ENCODE peak calls at places on chromosomes 2 and 18, in seven cellular contexts. C, T, H, E, V, Z and I are unnamed samples.

GRCh38 chr2:200812122-200813022 is 662 bp downstream of the BZW1 start:
- DNase-seq in C (peak), Z (peak), T (peak), V (peak), E (peak), H (peak), I (peak)

GRCh38 chr18:72965616-72966015 is 97.8 kb upstream of the NETO1 start:
- DNase-seq in T (no peak), E (no peak), C (no peak), H (no peak), Z (no peak), V (no peak), I (no peak)

GRCh38 chr18:54060343-54061005 is 164.0 kb downstream of the MBD2 start:
- DNase-seq in V (no peak), C (no peak), E (no peak), T (no peak), H (no peak), Z (no peak), I (no peak)

GRCh38 chr2:20113986-20114938 is 62.8 kb upstream of the LAPTM4A start:
- DNase-seq in T (no peak), Z (no peak), H (no peak), V (no peak), C (no peak), E (no peak), I (no peak)

GRCh38 chr2:16632615-16633014 is 33.0 kb downstream of the CYRIA start:
- DNase-seq in Z (no peak), E (no peak), T (no peak), H (no peak), C (no peak), V (no peak), I (no peak)

GRCh38 chr2:202609381-202610145 is 25.2 kb upstream of the FAM117B start:
- DNase-seq in E (no peak), V (no peak), Z (no peak), C (no peak), T (no peak), H (no peak), I (no peak)

GRCh38 chr2:96108578-96109561 is 7.5 kb downstream of the ADRA2B start:
- DNase-seq in H (no peak), Z (no peak), V (peak), T (peak), E (no peak), C (peak), I (no peak)

GRCh38 chr18:48161911-48162698 is 231.6 kb upstream of the SMAD2 start:
- DNase-seq in Z (peak), C (no peak), V (peak), E (peak), H (no peak), T (no peak), I (no peak)

GRCh38 chr2:156486175-156486574 is 50.0 kb downstream of the GPD2 start:
- DNase-seq in H (no peak), E (no peak), V (no peak), C (peak), T (no peak), Z (no peak), I (no peak)

GRCh38 chr2:127644661-127645394 is 1.1 kb upstream of the GPR17 start:
- DNase-seq in C (no peak), H (no peak), T (peak), Z (no peak), E (no peak), V (no peak), I (no peak)

GRCh38 chr18:45049548-45050307 is 369.0 kb downstream of the SETBP1 start:
- DNase-seq in E (no peak), V (no peak), Z (no peak), H (no peak), T (no peak), C (peak), I (no peak)

GRCh38 chr2:165870346-165870745 is 76.3 kb upstream of the GALNT3 start:
- DNase-seq in E (no peak), V (no peak), H (no peak), T (no peak), Z (no peak), C (no peak), I (no peak)

GRCh38 chr2:85937069-85937439 is 48.3 kb upstream of the ST3GAL5 start:
- DNase-seq in V (no peak), T (no peak), C (no peak), Z (no peak), E (no peak), H (no peak), I (no peak)

GRCh38 chr2:111701266-111701665 is 182.7 kb downstream of the ANAPC1 start:
- DNase-seq in Z (no peak), T (no peak), V (no peak), C (no peak), E (no peak), H (no peak), I (no peak)

GRCh38 chr2:60230037-60230436 is 323.4 kb downstream of the BCL11A start:
- DNase-seq in E (no peak), H (no peak), V (no peak), C (no peak), Z (no peak), T (no peak), I (no peak)

GRCh38 chr2:37796481-37796880 is 125.0 kb upstream of the CDC42EP3 start:
- DNase-seq in H (no peak), E (no peak), Z (no peak), T (no peak), V (no peak), C (no peak), I (no peak)

GRCh38 chr2:197236159-197236558 is 74.4 kb downstream of the ANKRD44 start:
- DNase-seq in H (no peak), C (no peak), T (no peak), Z (no peak), E (no peak), V (no peak), I (no peak)

GRCh38 chr2:187978341-187978740 is 313.3 kb upstream of the GULP1 start:
- DNase-seq in Z (no peak), C (no peak), H (no peak), V (no peak), T (no peak), E (no peak), I (no peak)

GRCh38 chr18:26480897-26481795 is 67.2 kb downstream of the KCTD1 start:
- DNase-seq in V (peak), E (no peak), Z (peak), C (peak), T (no peak), H (no peak), I (no peak)

GRCh38 chr2:890214-890613 is 60.4 kb upstream of the SNTG2 start:
- DNase-seq in C (no peak), Z (no peak), H (no peak), V (no peak), E (no peak), T (no peak), I (no peak)

GRCh38 chr18:905307-905947 is 756 bp downstream of the ADCYAP1 start:
- DNase-seq in Z (no peak), E (no peak), V (no peak), H (no peak), T (no peak), C (no peak), I (no peak)

GRCh38 chr2:129801575-129801974 is 177.9 kb upstream of the RAB6C start:
- DNase-seq in T (no peak), V (no peak), H (no peak), Z (no peak), E (no peak), C (peak), I (no peak)

GRCh38 chr2:217387776-217388381 is 528.0 kb upstream of the TNP1 start:
- DNase-seq in C (peak), V (peak), Z (no peak), H (no peak), E (no peak), T (no peak), I (no peak)

GRCh38 chr18:46096651-46097300 is 1.3 kb downstream of the ATP5F1A start:
- DNase-seq in C (no peak), V (no peak), E (no peak), T (no peak), Z (no peak), H (no peak), I (no peak)

GRCh38 chr2:60867848-60868247 is 13.5 kb upstream of the REL start:
- DNase-seq in C (peak), E (no peak), Z (peak), V (no peak), T (no peak), H (peak), I (no peak)

GRCh38 chr2:181892795-181893435 is 1.4 kb downstream of the ITPRID2 start:
- DNase-seq in V (no peak), E (no peak), T (no peak), C (peak), H (no peak), Z (no peak), I (no peak)

GRCh38 chr2:157466764-157467163 is 22.9 kb upstream of the CYTIP start:
- DNase-seq in Z (no peak), H (no peak), E (no peak), V (no peak), C (no peak), T (no peak), I (no peak)

GRCh38 chr2:77008925-77009706 is 513.1 kb downstream of the LRRTM4 start:
- DNase-seq in H (no peak), C (no peak), Z (peak), E (no peak), T (no peak), V (no peak), I (no peak)

GRCh38 chr2:51103205-51103604 is 71.3 kb upstream of the NRXN1 start:
- DNase-seq in V (no peak), H (no peak), C (peak), Z (no peak), E (no peak), T (peak), I (peak)

GRCh38 chr2:54767921-54768320 is 44.5 kb downstream of the EML6 start:
- DNase-seq in E (no peak), C (peak), H (no peak), Z (no peak), V (no peak), T (no peak), I (no peak)

GRCh38 chr2:138486347-138487198 is 15.0 kb upstream of the SPOPL start:
- DNase-seq in Z (no peak), V (no peak), T (no peak), H (no peak), C (peak), E (no peak), I (no peak)
- TF ChIP-seq CTCF in Z (peak), V (no peak), T (no peak), H (no peak), C (no peak), E (no peak), I (no peak)

DNA sequence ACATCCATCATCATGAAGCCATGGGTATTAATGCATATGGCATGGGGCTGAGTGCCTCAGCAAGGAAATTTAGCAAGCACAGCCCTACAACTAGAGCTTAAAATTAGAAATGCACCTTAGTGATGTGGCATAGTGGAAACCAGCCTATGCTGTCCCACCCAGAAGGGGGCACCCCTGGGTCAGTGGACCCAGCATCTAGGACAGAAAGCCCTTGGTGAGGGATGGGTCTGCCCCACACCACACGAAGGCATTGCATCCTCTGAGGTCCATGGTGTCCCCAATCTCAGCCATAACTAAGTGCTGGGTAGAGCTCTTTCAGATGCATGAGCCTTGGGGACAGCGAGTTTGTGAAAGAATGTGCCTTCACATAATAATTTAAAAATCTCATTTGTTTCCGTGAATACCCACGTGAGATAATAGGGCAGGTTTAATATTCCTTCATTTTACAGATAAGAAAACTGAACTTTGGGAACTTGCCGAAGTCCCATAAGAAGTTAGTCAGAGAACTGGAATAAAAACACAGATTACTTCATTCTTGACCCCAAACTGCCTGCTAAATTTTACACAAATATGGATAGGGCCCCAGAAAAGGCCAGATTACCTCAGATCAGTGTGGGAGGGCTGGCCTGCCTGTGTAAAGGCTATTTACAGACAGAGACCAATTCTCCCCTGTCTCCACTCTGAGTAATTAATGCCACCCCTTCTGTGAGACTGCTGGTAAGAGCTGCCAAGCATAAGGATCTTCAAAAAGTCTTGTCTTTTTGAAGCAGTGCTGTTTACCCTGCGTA is 139.0 kb downstream of the MGAT5 start:
- DNase-seq in T (no peak), E (no peak), H (no peak), C (peak), Z (no peak), V (no peak), I (no peak)
- TF ChIP-seq CTCF in T (no peak), E (no peak), H (no peak), C (peak), Z (no peak), V (no peak), I (no peak)

DNA sequence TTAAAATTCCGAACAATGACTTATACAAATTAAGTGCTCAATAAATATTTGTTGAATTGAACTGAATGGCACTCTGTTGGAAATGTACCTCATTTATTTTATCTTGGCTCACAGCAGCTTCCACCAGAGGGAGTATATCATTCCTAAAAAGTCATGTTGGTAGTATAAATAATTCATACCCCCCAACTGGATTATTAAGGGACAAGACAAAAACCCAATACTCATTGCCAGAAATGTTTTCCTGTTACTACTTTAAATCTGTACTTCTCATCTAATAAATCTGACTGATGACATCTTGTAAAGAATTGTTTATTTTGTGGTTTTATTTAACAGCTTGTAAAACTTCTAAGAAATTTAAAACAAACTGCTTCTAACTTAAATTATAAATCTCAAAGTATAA is 163.9 kb downstream of the CDH2 start:
- DNase-seq in C (peak), T (no peak), V (no peak), Z (peak), E (no peak), H (no peak), I (no peak)
- TF ChIP-seq CTCF in C (peak), T (peak), V (peak), Z (peak), E (no peak), H (no peak), I (peak)

DNA sequence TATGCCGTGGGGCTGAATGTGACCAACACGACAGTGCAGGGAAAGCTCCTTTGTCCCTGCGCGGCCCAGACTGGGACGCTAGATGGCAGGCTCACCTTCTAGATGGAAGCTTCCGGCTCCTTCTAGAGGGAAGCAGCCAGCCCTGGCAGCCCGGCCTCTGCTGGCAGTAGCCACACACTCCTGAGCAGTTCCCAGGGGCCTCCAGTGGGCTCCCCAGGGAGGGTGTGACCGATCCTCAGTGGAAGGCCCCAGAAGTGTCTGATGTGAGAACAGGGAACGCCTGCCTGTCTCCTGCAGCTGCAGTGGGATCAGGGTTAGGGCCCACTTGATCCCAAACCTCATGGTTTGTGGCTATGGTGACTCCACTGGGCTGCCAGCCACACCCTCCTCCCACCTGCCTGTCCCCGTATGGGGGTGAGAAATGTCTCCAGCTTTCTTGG is 48.5 kb upstream of the LRPPRC start:
- DNase-seq in T (peak), C (peak), E (peak), H (peak), V (peak), Z (peak), I (peak)
- TF ChIP-seq CTCF in T (peak), C (peak), E (peak), H (peak), V (peak), Z (peak), I (peak)

DNA sequence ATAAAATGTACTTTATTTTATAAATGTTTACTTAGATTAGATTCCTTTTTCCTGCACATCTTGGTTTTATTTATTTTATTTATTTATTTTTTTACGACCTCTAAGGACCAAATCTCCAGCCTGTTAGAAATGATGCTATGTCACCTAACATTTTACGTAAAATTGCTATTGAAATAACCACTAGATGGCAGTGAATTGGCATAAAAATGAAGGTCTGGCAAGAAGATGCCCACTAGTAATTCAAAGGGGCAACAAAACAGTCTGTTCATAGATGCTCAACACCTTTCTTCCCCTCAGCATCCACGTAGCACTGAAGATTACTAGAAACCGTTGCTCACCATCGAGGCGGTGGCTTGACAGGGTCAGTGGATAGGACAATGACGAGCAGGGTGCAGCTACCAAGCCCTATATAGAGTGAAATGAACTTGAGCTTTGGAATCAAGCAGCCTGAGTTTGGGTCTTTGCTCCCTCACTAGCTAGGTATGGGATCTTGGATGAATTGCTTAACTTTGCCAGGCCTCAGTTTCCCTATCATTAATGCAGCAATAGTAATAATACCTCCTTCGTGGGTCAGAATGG is 128.7 kb upstream of the L3MBTL4 start:
- DNase-seq in V (no peak), Z (peak), T (no peak), E (no peak), C (peak), H (no peak), I (no peak)
- TF ChIP-seq CTCF in V (peak), Z (peak), T (peak), E (no peak), C (peak), H (no peak), I (peak)

GRCh38 chr2:174634130-174635014 is 36.8 kb upstream of the WIPF1 start:
- DNase-seq in V (no peak), C (peak), Z (no peak), H (no peak), T (no peak), E (no peak), I (no peak)
- TF ChIP-seq CTCF in V (no peak), C (no peak), Z (no peak), H (no peak), T (no peak), E (no peak), I (no peak)

DNA sequence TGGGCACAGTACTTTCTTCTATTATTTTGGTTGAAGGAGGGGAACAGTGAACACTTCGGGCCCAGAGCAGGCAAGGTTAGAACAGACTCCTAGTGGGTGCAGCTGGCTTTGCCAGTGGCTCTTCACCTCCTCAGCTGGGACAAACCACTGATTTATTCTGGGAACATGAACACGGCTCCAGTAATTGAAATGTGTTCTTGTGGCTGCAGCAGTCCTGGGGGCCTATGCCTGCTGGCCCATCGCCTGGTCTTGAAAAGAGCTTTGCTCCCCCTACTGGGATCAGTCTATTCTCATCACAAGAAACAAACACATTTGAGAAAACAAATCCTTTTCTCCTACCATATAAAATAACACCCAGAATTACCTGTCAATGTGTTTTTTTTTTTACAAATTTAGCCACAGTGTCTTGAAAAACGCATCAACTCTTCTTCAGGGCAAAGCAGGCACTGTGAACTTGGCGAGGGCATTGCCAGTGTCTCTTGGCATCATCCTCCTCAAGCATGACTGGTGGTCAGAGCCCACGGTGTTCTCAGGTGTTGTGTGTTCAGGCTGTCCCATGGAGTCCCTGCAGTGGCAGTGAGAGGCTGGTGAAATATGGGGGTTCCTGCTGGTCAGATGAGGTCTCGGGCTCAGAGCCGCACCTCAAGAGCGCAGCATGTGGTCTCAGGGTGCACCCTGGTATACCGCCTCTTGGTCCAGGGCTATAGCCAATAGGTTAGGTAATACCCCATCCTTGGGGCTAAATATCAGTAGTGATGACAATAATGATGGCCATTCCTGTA is 51.3 kb downstream of the RNF144A start:
- DNase-seq in E (no peak), T (no peak), V (no peak), Z (no peak), H (no peak), C (peak), I (no peak)
- TF ChIP-seq CTCF in E (no peak), T (no peak), V (no peak), Z (peak), H (no peak), C (no peak), I (no peak)

DNA sequence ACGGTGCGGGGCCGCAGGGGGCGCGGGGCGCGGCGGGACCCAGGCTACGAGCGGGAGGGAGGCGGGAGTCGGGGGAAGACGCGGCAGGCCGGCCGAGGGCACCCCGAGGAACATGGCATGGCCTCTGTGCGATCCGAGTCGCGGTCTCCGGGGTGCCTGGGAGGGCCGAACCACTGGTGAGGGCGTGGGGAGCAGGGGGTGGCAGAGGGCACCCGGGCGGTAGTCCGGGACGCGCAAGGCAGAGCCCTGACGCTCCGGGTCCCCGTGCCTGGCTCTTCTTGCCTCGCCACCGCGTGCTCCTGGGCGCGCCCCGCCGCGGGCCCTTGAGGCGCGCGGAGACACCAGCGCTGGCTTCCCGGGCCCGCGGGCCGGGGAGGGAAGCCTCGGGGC is 4.2 kb downstream of the SOX11 start:
- DNase-seq in H (no peak), V (no peak), E (no peak), T (peak), C (no peak), Z (peak), I (peak)
- TF ChIP-seq CTCF in H (no peak), V (no peak), E (no peak), T (no peak), C (no peak), Z (no peak), I (no peak)

GRCh38 chr2:30708491-30709290 is 98.6 kb downstream of the CAPN13 start:
- DNase-seq in C (peak), V (no peak), T (no peak), E (no peak), Z (peak), H (peak), I (peak)
- TF ChIP-seq CTCF in C (peak), V (peak), T (no peak), E (no peak), Z (peak), H (no peak), I (peak)